ENCODE peak calls at places on chromosomes 6 and 20, in ten cellular contexts. S is neural crest cell; F is activated naive CD4-positive, alpha-beta T cell; W is transverse colon; N is HEK293T; Q is HCT116; E is naive thymus-derived CD8-positive, alpha-beta T cell; Y is amygdala; M is NCI-H2029 treated with DMSO at 0.1 percent for 48 hours; H is GM10248. D is an unnamed sample.

GRCh38 chr6:144033816-144034540 is 25.9 kb upstream of the PLAGL1 start:
- DNase-seq in N (no peak), E (no peak), S (no peak), Q (no peak), W (no peak), F (no peak), H (no peak), M (no peak), Y (no peak), D (peak)

GRCh38 chr20:63093966-63094766 is 87.4 kb upstream of the BHLHE23 start:
- DNase-seq in E (no peak), Q (no peak), W (peak), S (no peak), F (no peak), M (no peak), N (no peak), Y (no peak), H (no peak), D (no peak)

GRCh38 chr6:28587011-28587745 is 61.5 kb downstream of the GPX5 start:
- DNase-seq in H (peak), Y (peak), M (peak), W (peak), S (peak), F (no peak), N (peak), Q (no peak), E (peak), D (no peak)

GRCh38 chr6:15622045-15622750 is 40.6 kb downstream of the DTNBP1 start:
- DNase-seq in S (no peak), F (no peak), Y (no peak), E (no peak), N (no peak), W (no peak), M (no peak), H (no peak), Q (no peak), D (no peak)

GRCh38 chr20:44862286-44862685 is 23.2 kb upstream of the YWHAB start:
- DNase-seq in H (no peak), W (no peak), S (no peak), Y (no peak), F (no peak), Q (no peak), M (no peak), E (no peak), N (no peak), D (no peak)

GRCh38 chr6:41774841-41775240 is 4.9 kb downstream of the FRS3 start:
- DNase-seq in E (no peak), Y (no peak), N (no peak), Q (no peak), F (no peak), M (no peak), S (no peak), W (no peak), H (no peak), D (no peak)

GRCh38 chr6:47112311-47112710 is 70.2 kb upstream of the ADGRF1 start:
- DNase-seq in H (no peak), M (no peak), E (no peak), N (no peak), Y (no peak), S (no peak), W (no peak), Q (no peak), F (no peak), D (no peak)

GRCh38 chr6:119273799-119274595 is 75.6 kb downstream of the MAN1A1 start:
- DNase-seq in N (no peak), W (no peak), H (no peak), F (no peak), Y (no peak), S (no peak), E (no peak), M (no peak), Q (no peak), D (peak)

GRCh38 chr20:12315652-12316051 is 398.0 kb downstream of the BTBD3 start:
- DNase-seq in Y (no peak), N (no peak), E (no peak), M (no peak), Q (no peak), F (no peak), W (no peak), H (no peak), S (no peak), D (no peak)

GRCh38 chr6:144653885-144654505 is 368.9 kb downstream of the UTRN start:
- DNase-seq in M (no peak), W (no peak), Q (no peak), F (no peak), H (peak), S (no peak), N (no peak), E (no peak), Y (no peak), D (no peak)

GRCh38 chr6:6346427-6346826 is 26.0 kb upstream of the F13A1 start:
- DNase-seq in W (no peak), Y (no peak), H (no peak), N (no peak), Q (no peak), S (no peak), F (no peak), M (no peak), E (no peak), D (no peak)

GRCh38 chr6:80214436-80215022 is 108.1 kb downstream of the BCKDHB start:
- DNase-seq in E (peak), M (peak), W (peak), H (peak), Y (no peak), S (no peak), Q (peak), N (peak), F (no peak), D (peak)

GRCh38 chr6:170029416-170030283 is 261.2 kb downstream of the DLL1 start:
- DNase-seq in M (no peak), H (no peak), Q (no peak), W (peak), N (no peak), F (no peak), Y (no peak), S (no peak), E (no peak), D (no peak)

GRCh38 chr20:63579017-63579705 is 5.1 kb upstream of the HELZ2 start:
- DNase-seq in Q (no peak), Y (no peak), M (no peak), W (no peak), N (no peak), H (no peak), E (no peak), S (no peak), F (no peak), D (no peak)

GRCh38 chr6:168834814-168835213 is 393.8 kb downstream of the SMOC2 start:
- DNase-seq in M (no peak), W (no peak), S (no peak), H (no peak), E (no peak), F (no peak), N (no peak), Y (no peak), Q (no peak), D (no peak)

GRCh38 chr6:1181939-1182338 is 130.0 kb upstream of the FOXQ1 start:
- DNase-seq in S (no peak), F (no peak), Y (no peak), H (no peak), N (no peak), M (no peak), E (no peak), W (no peak), Q (no peak), D (no peak)

GRCh38 chr6:109516929-109517328 is 33.9 kb upstream of the ZBTB24 start:
- DNase-seq in F (no peak), S (no peak), W (no peak), H (no peak), Y (no peak), N (no peak), E (peak), M (no peak), Q (no peak), D (no peak)

GRCh38 chr6:24524801-24525200 is 30.0 kb downstream of the ALDH5A1 start:
- DNase-seq in F (no peak), Y (no peak), Q (peak), S (no peak), W (no peak), N (peak), E (peak), H (peak), M (peak), D (no peak)

GRCh38 chr6:113644861-113645575 is 212.1 kb upstream of the MARCKS start:
- DNase-seq in E (no peak), N (no peak), W (no peak), M (no peak), H (no peak), Y (no peak), F (no peak), S (no peak), Q (peak), D (peak)

GRCh38 chr20:46661659-46662058 is 10.4 kb upstream of the SLC13A3 start:
- DNase-seq in M (no peak), Q (no peak), N (no peak), Y (no peak), F (no peak), E (no peak), H (no peak), W (no peak), S (no peak), D (no peak)

GRCh38 chr20:38141154-38141888 is 23.7 kb downstream of the TGM2 start:
- DNase-seq in M (no peak), Y (no peak), F (no peak), S (no peak), N (no peak), Q (no peak), H (no peak), E (no peak), W (no peak), D (no peak)

GRCh38 chr6:158760618-158761250 is 58.4 kb downstream of the EZR start:
- DNase-seq in Q (no peak), W (no peak), N (no peak), E (no peak), Y (no peak), F (no peak), M (no peak), S (no peak), H (no peak), D (no peak)

GRCh38 chr20:47326718-47327137 is 29.8 kb downstream of the ZMYND8 start:
- DNase-seq in Q (no peak), S (no peak), H (no peak), F (no peak), W (no peak), M (no peak), N (no peak), E (no peak), Y (no peak), D (no peak)

GRCh38 chr6:82331031-82331773 is 32.4 kb upstream of the TPBG start:
- DNase-seq in N (peak), W (no peak), S (no peak), E (no peak), Q (no peak), H (no peak), Y (no peak), M (no peak), F (no peak), D (peak)

GRCh38 chr6:158040051-158040803 is 58.6 kb downstream of the SYNJ2 start:
- DNase-seq in Q (peak), Y (no peak), W (no peak), F (no peak), H (peak), S (no peak), M (no peak), E (no peak), N (peak), D (peak)

GRCh38 chr20:64065973-64066341 is 3.0 kb downstream of the TCEA2 start:
- DNase-seq in E (peak), Q (peak), H (peak), S (no peak), Y (no peak), W (peak), N (no peak), F (no peak), M (no peak), D (no peak)

GRCh38 chr6:70166088-70166958 is 136.6 kb downstream of the COL9A1 start:
- DNase-seq in Y (peak), W (peak), S (peak), F (no peak), E (peak), H (peak), N (peak), Q (peak), M (no peak), D (peak)

GRCh38 chr6:45278367-45278766 is 49.8 kb upstream of the RUNX2 start:
- DNase-seq in M (no peak), F (no peak), S (no peak), Y (no peak), Q (no peak), E (no peak), W (no peak), N (no peak), H (no peak), D (no peak)

GRCh38 chr6:4478098-4478497 is 298.1 kb upstream of the CDYL start:
- DNase-seq in H (no peak), Y (no peak), M (no peak), F (no peak), W (no peak), E (no peak), N (no peak), S (no peak), Q (no peak), D (no peak)

GRCh38 chr6:141866731-141867502 is 265.8 kb upstream of the GJE1 start:
- DNase-seq in M (no peak), F (no peak), N (no peak), Y (no peak), Q (no peak), E (no peak), S (no peak), H (no peak), W (no peak), D (no peak)

GRCh38 chr6:44661221-44661609 is 273.7 kb downstream of the CDC5L start:
- DNase-seq in W (no peak), H (no peak), N (no peak), Y (no peak), M (no peak), S (no peak), Q (no peak), F (no peak), E (no peak), D (peak)

GRCh38 chr20:46721476-46721875 is 12.0 kb downstream of the SLC2A10 start:
- DNase-seq in Y (no peak), M (no peak), N (no peak), E (no peak), S (no peak), W (no peak), Q (no peak), H (no peak), F (no peak), D (no peak)

GRCh38 chr20:57893364-57894001 is 183.7 kb upstream of the PMEPA1 start:
- DNase-seq in M (no peak), W (no peak), N (no peak), Q (no peak), F (no peak), Y (no peak), E (no peak), H (no peak), S (no peak), D (no peak)

GRCh38 chr20:62813588-62813987 is 3.3 kb upstream of the COL9A3 start:
- DNase-seq in Y (no peak), F (no peak), Q (no peak), W (no peak), H (no peak), N (no peak), E (no peak), S (no peak), M (no peak), D (no peak)

GRCh38 chr20:53321596-53321995 is 272.0 kb downstream of the ZNF217 start:
- DNase-seq in E (no peak), S (no peak), Y (no peak), Q (no peak), M (no peak), N (no peak), H (no peak), F (no peak), W (no peak), D (no peak)

GRCh38 chr20:29302979-29303644 is 1954.4 kb upstream of the DEFB115 start:
- DNase-seq in S (no peak), W (no peak), E (no peak), M (no peak), N (no peak), H (peak), Y (no peak), F (no peak), Q (no peak), D (no peak)

GRCh38 chr6:3377536-3378397 is 79.1 kb downstream of the SLC22A23 start:
- DNase-seq in S (no peak), N (no peak), F (no peak), H (no peak), W (no peak), Q (no peak), Y (no peak), M (no peak), E (no peak), D (no peak)

GRCh38 chr6:125301435-125302391 is at the start of gene HDDC2:
- DNase-seq in E (peak), M (peak), S (peak), H (peak), W (peak), Q (peak), Y (peak), F (no peak), N (peak), D (no peak)

D was measured in AG09319.